ENCODE peak calls at places on chromosomes 4 and X, in seven cellular contexts. One of them, this sample, is unnamed.

GRCh38 chr4:129046055-129046959 is 47.0 kb downstream of the SCLT1 start:
- DNase-seq in HepG2: no peak
- DNase-seq in ovary: no peak
- DNase-seq in heart left ventricle: no peak
- DNase-seq in H54: no peak
- DNase-seq in lower leg skin: no peak
- DNase-seq in stomach: no peak
- DNase-seq in this sample: no peak

GRCh38 chr4:52983563-52984303 is 121.6 kb downstream of the RASL11B start:
- DNase-seq in H54: peak
- DNase-seq in stomach: no peak
- DNase-seq in lower leg skin: no peak
- DNase-seq in ovary: no peak
- DNase-seq in HepG2: peak
- DNase-seq in heart left ventricle: no peak
- DNase-seq in this sample: no peak

GRCh38 chrX:72125331-72126047 is 6.2 kb downstream of the RTL5 start:
- DNase-seq in HepG2: no peak
- DNase-seq in heart left ventricle: no peak
- DNase-seq in stomach: no peak
- DNase-seq in H54: no peak
- DNase-seq in lower leg skin: peak
- DNase-seq in ovary: peak
- DNase-seq in this sample: no peak

GRCh38 chr4:6423575-6423974 is 48.8 kb downstream of the PPP2R2C start:
- DNase-seq in heart left ventricle: no peak
- DNase-seq in HepG2: no peak
- DNase-seq in ovary: no peak
- DNase-seq in stomach: no peak
- DNase-seq in lower leg skin: no peak
- DNase-seq in H54: no peak
- DNase-seq in this sample: no peak

GRCh38 chr4:153780221-153780620 is 8.7 kb downstream of the SFRP2 start:
- DNase-seq in stomach: no peak
- DNase-seq in H54: no peak
- DNase-seq in ovary: no peak
- DNase-seq in lower leg skin: no peak
- DNase-seq in HepG2: no peak
- DNase-seq in heart left ventricle: no peak
- DNase-seq in this sample: no peak

GRCh38 chr4:108068422-108068821 is 78.7 kb downstream of the HADH start:
- DNase-seq in H54: no peak
- DNase-seq in lower leg skin: no peak
- DNase-seq in heart left ventricle: no peak
- DNase-seq in HepG2: no peak
- DNase-seq in stomach: no peak
- DNase-seq in ovary: no peak
- DNase-seq in this sample: no peak

GRCh38 chrX:53882331-53882730 is 161.9 kb downstream of the PHF8 start:
- DNase-seq in H54: peak
- DNase-seq in heart left ventricle: no peak
- DNase-seq in ovary: no peak
- DNase-seq in HepG2: peak
- DNase-seq in stomach: no peak
- DNase-seq in lower leg skin: no peak
- DNase-seq in this sample: no peak

GRCh38 chrX:99798951-99799350 is 611.1 kb downstream of the PCDH19 start:
- DNase-seq in H54: no peak
- DNase-seq in lower leg skin: no peak
- DNase-seq in heart left ventricle: no peak
- DNase-seq in HepG2: no peak
- DNase-seq in ovary: no peak
- DNase-seq in stomach: no peak
- DNase-seq in this sample: no peak

GRCh38 chr4:52640808-52641595 is 18.1 kb downstream of the USP46 start:
- DNase-seq in lower leg skin: no peak
- DNase-seq in heart left ventricle: no peak
- DNase-seq in H54: no peak
- DNase-seq in HepG2: no peak
- DNase-seq in stomach: no peak
- DNase-seq in ovary: no peak
- DNase-seq in this sample: no peak

DNA sequence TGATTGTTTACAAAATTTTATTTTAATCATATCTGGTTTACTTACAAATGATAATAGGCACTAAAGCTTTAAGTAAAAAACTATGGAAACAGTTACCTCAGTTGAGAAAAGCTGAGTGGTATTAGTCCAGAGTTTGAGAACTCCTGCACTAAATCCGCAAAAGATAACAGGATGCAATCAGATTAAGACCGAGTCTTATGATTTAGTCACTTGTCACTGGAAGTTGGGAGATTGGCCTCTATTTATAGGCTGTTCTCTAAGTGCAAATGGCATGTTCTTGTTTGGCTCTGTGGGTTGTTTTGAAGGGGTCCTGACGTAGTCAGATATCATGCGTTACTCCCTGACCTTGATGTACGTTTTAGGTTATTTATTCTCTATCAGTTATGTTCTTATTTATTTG is 6.3 kb downstream of the GPAT3 start:
- DNase-seq in heart left ventricle: no peak
- DNase-seq in stomach: no peak
- DNase-seq in HepG2: no peak
- DNase-seq in ovary: no peak
- DNase-seq in H54: no peak
- DNase-seq in lower leg skin: no peak
- DNase-seq in this sample: no peak
- TF ChIP-seq POLR2A in heart left ventricle: no peak
- TF ChIP-seq POLR2A in stomach: no peak
- TF ChIP-seq POLR2A in HepG2: no peak
- TF ChIP-seq POLR2A in ovary: no peak
- TF ChIP-seq POLR2A in H54: no peak
- TF ChIP-seq POLR2A in lower leg skin: no peak
- TF ChIP-seq POLR2A in this sample: no peak

DNA sequence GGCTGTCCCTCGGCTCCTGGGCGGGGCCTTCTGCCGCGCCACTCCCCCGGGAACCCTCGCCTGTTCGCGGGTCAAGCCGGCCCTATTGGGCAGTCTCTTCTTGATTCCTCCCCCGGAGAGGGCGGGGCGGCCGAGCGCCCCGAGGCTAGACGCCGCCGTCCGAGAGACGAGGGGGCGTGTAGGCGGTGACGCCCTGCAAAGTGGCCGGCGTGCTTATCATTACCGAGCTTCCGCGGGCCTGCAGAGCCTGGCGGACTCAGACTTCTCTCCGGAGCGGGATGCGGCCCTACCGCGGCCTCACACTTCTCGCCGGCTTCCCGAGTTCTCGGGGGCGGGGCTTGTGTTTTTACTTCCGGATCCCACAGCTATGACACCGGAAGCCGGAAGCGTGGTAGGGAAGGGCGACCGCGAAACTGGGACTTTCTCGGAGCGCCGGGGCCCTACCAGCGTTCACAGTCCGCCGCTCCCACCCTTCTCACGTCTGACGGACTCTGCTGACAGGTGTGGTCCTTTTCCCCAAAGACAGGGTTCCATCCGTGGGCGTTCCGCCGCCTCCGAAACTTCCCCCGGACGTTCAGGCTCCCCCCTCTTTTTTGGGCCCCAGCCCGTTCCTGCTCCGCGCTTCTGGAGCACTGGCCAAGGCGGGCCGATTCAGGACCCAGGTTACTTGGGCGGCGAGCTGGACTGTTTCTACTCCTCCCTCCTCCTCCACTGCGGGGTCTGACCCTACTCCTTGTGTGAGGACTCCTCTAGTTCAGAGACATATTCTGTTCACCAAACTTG is at the start of gene IKBKG:
- DNase-seq in heart left ventricle: peak
- DNase-seq in ovary: peak
- DNase-seq in HepG2: peak
- DNase-seq in stomach: peak
- DNase-seq in lower leg skin: peak
- DNase-seq in H54: peak
- DNase-seq in this sample: peak
- TF ChIP-seq POLR2A in heart left ventricle: no peak
- TF ChIP-seq POLR2A in ovary: peak
- TF ChIP-seq POLR2A in HepG2: no peak
- TF ChIP-seq POLR2A in stomach: no peak
- TF ChIP-seq POLR2A in lower leg skin: no peak
- TF ChIP-seq POLR2A in H54: no peak
- TF ChIP-seq POLR2A in this sample: peak

GRCh38 chr4:1154523-1155182 is 17.7 kb downstream of the SPON2 start:
- DNase-seq in stomach: peak
- DNase-seq in lower leg skin: peak
- DNase-seq in HepG2: no peak
- DNase-seq in H54: no peak
- DNase-seq in heart left ventricle: no peak
- DNase-seq in ovary: no peak
- DNase-seq in this sample: peak
- TF ChIP-seq POLR2A in stomach: no peak
- TF ChIP-seq POLR2A in lower leg skin: no peak
- TF ChIP-seq POLR2A in HepG2: no peak
- TF ChIP-seq POLR2A in H54: no peak
- TF ChIP-seq POLR2A in heart left ventricle: no peak
- TF ChIP-seq POLR2A in ovary: no peak
- TF ChIP-seq POLR2A in this sample: no peak

GRCh38 chrX:1465261-1466231 is 12.8 kb upstream of the ASMTL start:
- DNase-seq in HepG2: no peak
- DNase-seq in lower leg skin: peak
- DNase-seq in stomach: peak
- DNase-seq in H54: no peak
- DNase-seq in heart left ventricle: no peak
- DNase-seq in ovary: no peak
- DNase-seq in this sample: peak
- TF ChIP-seq POLR2A in HepG2: no peak
- TF ChIP-seq POLR2A in lower leg skin: no peak
- TF ChIP-seq POLR2A in stomach: no peak
- TF ChIP-seq POLR2A in H54: no peak
- TF ChIP-seq POLR2A in heart left ventricle: no peak
- TF ChIP-seq POLR2A in ovary: no peak
- TF ChIP-seq POLR2A in this sample: no peak